ENCODE peak calls at places on chromosomes 2 and 18, in six cellular contexts. One of them, this sample, is unnamed.

GRCh38 chr2:10504994-10505820 is 57.1 kb upstream of the ODC1 start:
- DNase-seq in activated CD4-positive, CD25-positive, alpha-beta regulatory T cell treated with anti-CD3 and anti-CD28 coated beads, Interleukin-2, amount 50 U/mL, for 16 hours: no peak
- DNase-seq in CD8-positive, alpha-beta T cell: no peak
- DNase-seq in activated T-cell treated with anti-CD3 and anti-CD28 coated beads for 48 hours: no peak
- DNase-seq in stimulated activated CD8-positive, alpha-beta memory T cell treated with anti-CD3 and anti-CD28 coated beads, Interleukin-15, amount 100 ng/mL, for 24 hours: no peak
- DNase-seq in iPS DF 19.7: no peak
- DNase-seq in this sample: no peak

GRCh38 chr2:149634103-149634502 is 46.5 kb upstream of the MMADHC start:
- DNase-seq in activated CD4-positive, CD25-positive, alpha-beta regulatory T cell treated with anti-CD3 and anti-CD28 coated beads, Interleukin-2, amount 50 U/mL, for 16 hours: no peak
- DNase-seq in CD8-positive, alpha-beta T cell: no peak
- DNase-seq in activated T-cell treated with anti-CD3 and anti-CD28 coated beads for 48 hours: no peak
- DNase-seq in stimulated activated CD8-positive, alpha-beta memory T cell treated with anti-CD3 and anti-CD28 coated beads, Interleukin-15, amount 100 ng/mL, for 24 hours: no peak
- DNase-seq in iPS DF 19.7: no peak
- DNase-seq in this sample: no peak

GRCh38 chr18:73511751-73512525 is 635.7 kb downstream of the FBXO15 start:
- DNase-seq in activated CD4-positive, CD25-positive, alpha-beta regulatory T cell treated with anti-CD3 and anti-CD28 coated beads, Interleukin-2, amount 50 U/mL, for 16 hours: no peak
- DNase-seq in CD8-positive, alpha-beta T cell: no peak
- DNase-seq in activated T-cell treated with anti-CD3 and anti-CD28 coated beads for 48 hours: no peak
- DNase-seq in stimulated activated CD8-positive, alpha-beta memory T cell treated with anti-CD3 and anti-CD28 coated beads, Interleukin-15, amount 100 ng/mL, for 24 hours: no peak
- DNase-seq in iPS DF 19.7: no peak
- DNase-seq in this sample: no peak

GRCh38 chr2:79437416-79438281 is 75.2 kb upstream of the CTNNA2 start:
- DNase-seq in activated CD4-positive, CD25-positive, alpha-beta regulatory T cell treated with anti-CD3 and anti-CD28 coated beads, Interleukin-2, amount 50 U/mL, for 16 hours: no peak
- DNase-seq in CD8-positive, alpha-beta T cell: no peak
- DNase-seq in activated T-cell treated with anti-CD3 and anti-CD28 coated beads for 48 hours: no peak
- DNase-seq in stimulated activated CD8-positive, alpha-beta memory T cell treated with anti-CD3 and anti-CD28 coated beads, Interleukin-15, amount 100 ng/mL, for 24 hours: no peak
- DNase-seq in iPS DF 19.7: no peak
- DNase-seq in this sample: no peak

GRCh38 chr18:23135679-23136325 is 517 bp downstream of the CABLES1 start:
- DNase-seq in activated CD4-positive, CD25-positive, alpha-beta regulatory T cell treated with anti-CD3 and anti-CD28 coated beads, Interleukin-2, amount 50 U/mL, for 16 hours: no peak
- DNase-seq in CD8-positive, alpha-beta T cell: no peak
- DNase-seq in activated T-cell treated with anti-CD3 and anti-CD28 coated beads for 48 hours: no peak
- DNase-seq in stimulated activated CD8-positive, alpha-beta memory T cell treated with anti-CD3 and anti-CD28 coated beads, Interleukin-15, amount 100 ng/mL, for 24 hours: no peak
- DNase-seq in iPS DF 19.7: no peak
- DNase-seq in this sample: peak

GRCh38 chr18:23243178-23243577 is 107.9 kb downstream of the CABLES1 start:
- DNase-seq in activated CD4-positive, CD25-positive, alpha-beta regulatory T cell treated with anti-CD3 and anti-CD28 coated beads, Interleukin-2, amount 50 U/mL, for 16 hours: no peak
- DNase-seq in CD8-positive, alpha-beta T cell: no peak
- DNase-seq in activated T-cell treated with anti-CD3 and anti-CD28 coated beads for 48 hours: no peak
- DNase-seq in stimulated activated CD8-positive, alpha-beta memory T cell treated with anti-CD3 and anti-CD28 coated beads, Interleukin-15, amount 100 ng/mL, for 24 hours: no peak
- DNase-seq in iPS DF 19.7: no peak
- DNase-seq in this sample: peak

GRCh38 chr2:160876029-160876428 is 284.2 kb upstream of the TANK start:
- DNase-seq in activated CD4-positive, CD25-positive, alpha-beta regulatory T cell treated with anti-CD3 and anti-CD28 coated beads, Interleukin-2, amount 50 U/mL, for 16 hours: no peak
- DNase-seq in CD8-positive, alpha-beta T cell: no peak
- DNase-seq in activated T-cell treated with anti-CD3 and anti-CD28 coated beads for 48 hours: no peak
- DNase-seq in stimulated activated CD8-positive, alpha-beta memory T cell treated with anti-CD3 and anti-CD28 coated beads, Interleukin-15, amount 100 ng/mL, for 24 hours: no peak
- DNase-seq in iPS DF 19.7: no peak
- DNase-seq in this sample: no peak

GRCh38 chr2:3472296-3472695 is 47.0 kb downstream of the ADI1 start:
- DNase-seq in activated CD4-positive, CD25-positive, alpha-beta regulatory T cell treated with anti-CD3 and anti-CD28 coated beads, Interleukin-2, amount 50 U/mL, for 16 hours: no peak
- DNase-seq in CD8-positive, alpha-beta T cell: no peak
- DNase-seq in activated T-cell treated with anti-CD3 and anti-CD28 coated beads for 48 hours: no peak
- DNase-seq in stimulated activated CD8-positive, alpha-beta memory T cell treated with anti-CD3 and anti-CD28 coated beads, Interleukin-15, amount 100 ng/mL, for 24 hours: no peak
- DNase-seq in iPS DF 19.7: no peak
- DNase-seq in this sample: no peak

This sample was measured in lung.